ENCODE peak calls at places on chromosomes 2 and 18, in ten cellular contexts. L, E, C, N, X, P, K, I, V and M are unnamed samples.

GRCh38 chr18:76986391-76986790 is 146.2 kb downstream of the MBP start:
- DNase-seq in L (no peak), E (no peak), C (no peak), N (no peak), X (no peak), P (no peak), K (no peak), I (no peak), V (no peak), M (no peak)

GRCh38 chr18:10225300-10225699 is 229.1 kb upstream of the APCDD1 start:
- DNase-seq in L (no peak), E (no peak), C (no peak), N (no peak), X (no peak), P (no peak), K (no peak), I (no peak), V (no peak), M (no peak)

GRCh38 chr2:45892757-45893156 is 241.3 kb downstream of the PRKCE start:
- DNase-seq in L (no peak), E (no peak), C (no peak), N (no peak), X (no peak), P (no peak), K (no peak), I (peak), V (no peak), M (no peak)

GRCh38 chr2:188114014-188114413 is 177.7 kb upstream of the GULP1 start:
- DNase-seq in L (no peak), E (no peak), C (no peak), N (no peak), X (no peak), P (no peak), K (no peak), I (peak), V (no peak), M (no peak)

GRCh38 chr2:88590998-88591613 is 36.2 kb downstream of the EIF2AK3 start:
- DNase-seq in L (peak), E (peak), C (peak), N (peak), X (peak), P (peak), K (peak), I (peak), V (no peak), M (peak)

GRCh38 chr2:173028671-173029070 is 47.0 kb upstream of the MAP3K20 start:
- DNase-seq in L (no peak), E (no peak), C (no peak), N (no peak), X (no peak), P (no peak), K (no peak), I (peak), V (no peak), M (no peak)

GRCh38 chr2:12718662-12719399 is 2.1 kb downstream of the TRIB2 start:
- DNase-seq in L (no peak), E (no peak), C (peak), N (no peak), X (no peak), P (no peak), K (peak), I (no peak), V (no peak), M (no peak)

GRCh38 chr18:2223394-2223793 is 347.9 kb downstream of the METTL4 start:
- DNase-seq in L (no peak), E (no peak), C (peak), N (no peak), X (no peak), P (no peak), K (peak), I (no peak), V (no peak), M (no peak)

GRCh38 chr2:85342156-85342555 is 12.2 kb downstream of the RETSAT start:
- DNase-seq in L (no peak), E (no peak), C (peak), N (no peak), X (no peak), P (no peak), K (no peak), I (no peak), V (no peak), M (no peak)

GRCh38 chr2:201127570-201127969 is 11.6 kb downstream of the CFLAR start:
- DNase-seq in L (peak), E (no peak), C (no peak), N (no peak), X (peak), P (no peak), K (peak), I (peak), V (no peak), M (no peak)

GRCh38 chr2:128533101-128533500 is 214.4 kb upstream of the HS6ST1 start:
- DNase-seq in L (no peak), E (no peak), C (no peak), N (no peak), X (no peak), P (no peak), K (no peak), I (no peak), V (no peak), M (no peak)

GRCh38 chr2:128528133-128528532 is 209.5 kb upstream of the HS6ST1 start:
- DNase-seq in L (no peak), E (no peak), C (no peak), N (no peak), X (no peak), P (no peak), K (no peak), I (no peak), V (no peak), M (no peak)

GRCh38 chr2:128531856-128532255 is 213.2 kb upstream of the HS6ST1 start:
- DNase-seq in L (no peak), E (no peak), C (peak), N (no peak), X (no peak), P (no peak), K (no peak), I (no peak), V (no peak), M (no peak)

GRCh38 chr2:128526455-128526976 is 207.8 kb upstream of the HS6ST1 start:
- DNase-seq in L (no peak), E (no peak), C (no peak), N (no peak), X (no peak), P (no peak), K (peak), I (no peak), V (no peak), M (no peak)

GRCh38 chr2:128530025-128530573 is 211.4 kb upstream of the HS6ST1 start:
- DNase-seq in L (no peak), E (no peak), C (no peak), N (no peak), X (no peak), P (no peak), K (no peak), I (no peak), V (no peak), M (no peak)
- TF ChIP-seq CTCF in L (no peak), E (no peak), C (no peak), N (no peak), X (no peak), P (no peak), K (no peak), I (no peak), V (no peak), M (no peak)

DNA sequence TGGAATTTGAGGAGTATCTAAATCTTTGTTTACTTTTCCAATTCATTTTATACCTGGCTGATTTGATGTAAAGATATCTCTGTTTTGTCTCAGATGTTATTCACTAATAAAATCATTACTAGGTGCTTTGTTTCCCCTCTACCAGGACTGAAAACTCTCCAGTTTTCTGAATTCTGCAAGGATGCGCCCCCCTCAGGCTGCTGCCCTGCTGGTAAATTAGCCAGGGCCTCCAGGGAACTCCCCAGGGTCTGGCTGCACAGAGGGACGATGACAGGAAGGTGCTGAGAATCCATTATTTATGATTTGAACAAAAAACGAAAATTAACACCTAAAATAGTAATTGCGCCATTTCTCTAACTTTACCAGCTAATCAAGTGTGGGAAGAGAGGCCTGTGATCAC is 541.2 kb upstream of the POU3F3 start:
- DNase-seq in L (no peak), E (no peak), C (peak), N (no peak), X (no peak), P (no peak), K (no peak), I (no peak), V (no peak), M (no peak)
- TF ChIP-seq CTCF in L (no peak), E (no peak), C (peak), N (no peak), X (no peak), P (peak), K (no peak), I (no peak), V (no peak), M (no peak)

GRCh38 chr2:231890896-231891513 is 35.2 kb downstream of the NPPC start:
- DNase-seq in L (no peak), E (no peak), C (no peak), N (no peak), X (no peak), P (no peak), K (peak), I (no peak), V (peak), M (no peak)
- TF ChIP-seq CTCF in L (no peak), E (no peak), C (no peak), N (no peak), X (no peak), P (no peak), K (no peak), I (no peak), V (no peak), M (no peak)

DNA sequence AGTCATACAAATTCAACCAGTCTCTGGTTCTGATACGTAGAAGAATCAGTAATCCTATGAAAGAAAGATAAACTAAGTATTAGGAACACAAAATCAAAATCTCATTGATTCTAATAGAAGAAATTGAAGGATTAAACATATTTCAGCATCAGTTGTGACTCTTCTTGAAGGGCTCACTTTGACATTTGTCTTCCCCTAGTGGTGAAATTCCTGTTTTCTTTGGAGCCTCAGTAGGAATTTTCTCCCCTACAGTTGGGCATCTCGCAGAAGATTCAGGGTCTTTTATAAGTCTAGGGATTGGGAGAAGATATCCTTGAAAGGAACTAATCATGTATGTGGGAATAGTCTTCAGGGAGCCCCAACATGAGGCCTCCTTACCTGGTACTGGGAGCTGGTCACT is 2.8 kb upstream of the CRYGB start:
- DNase-seq in L (no peak), E (no peak), C (peak), N (no peak), X (no peak), P (no peak), K (no peak), I (no peak), V (no peak), M (no peak)
- TF ChIP-seq CTCF in L (no peak), E (peak), C (peak), N (no peak), X (no peak), P (peak), K (no peak), I (no peak), V (no peak), M (no peak)

GRCh38 chr2:176534798-176535479 is 265.7 kb downstream of the MTX2 start:
- DNase-seq in L (no peak), E (no peak), C (no peak), N (no peak), X (no peak), P (no peak), K (peak), I (no peak), V (no peak), M (no peak)
- TF ChIP-seq CTCF in L (no peak), E (no peak), C (no peak), N (no peak), X (no peak), P (no peak), K (no peak), I (no peak), V (no peak), M (no peak)

GRCh38 chr2:177193240-177193639 is 19.4 kb upstream of the HNRNPA3 start:
- DNase-seq in L (peak), E (no peak), C (no peak), N (no peak), X (no peak), P (no peak), K (no peak), I (no peak), V (no peak), M (peak)

GRCh38 chr2:177192788-177193187 is 19.8 kb upstream of the HNRNPA3 start:
- DNase-seq in L (peak), E (no peak), C (no peak), N (no peak), X (no peak), P (no peak), K (no peak), I (no peak), V (no peak), M (no peak)

GRCh38 chr2:177190941-177191340 is 21.7 kb upstream of the HNRNPA3 start:
- DNase-seq in L (no peak), E (no peak), C (no peak), N (no peak), X (no peak), P (no peak), K (no peak), I (no peak), V (no peak), M (no peak)

GRCh38 chr2:177195194-177195593 is 17.4 kb upstream of the HNRNPA3 start:
- DNase-seq in L (peak), E (no peak), C (no peak), N (no peak), X (no peak), P (no peak), K (no peak), I (no peak), V (no peak), M (no peak)
- TF ChIP-seq CTCF in L (no peak), E (no peak), C (peak), N (no peak), X (no peak), P (no peak), K (peak), I (no peak), V (no peak), M (no peak)